ENCODE peak calls at places on chromosomes 4 and X, in nine cellular contexts. X is IMR-90, V is GM23248, B is K562, S is MM.1S, R is fibroblast of lung, D is HCT116, H is neural progenitor cell, C is astrocyte. U is an unnamed sample. For H4K20me1, the result is how much of the 10 kb centered on the place peaks cover.

GRCh38 chr4:139015948-139016451 is 419 bp downstream of the NOCT start:
- DNase-seq in X (peak), V (peak), B (no peak), S (peak), R (peak), D (no peak), H (no peak), C (no peak), U (no peak)

GRCh38 chr4:99504804-99505502 is 5.9 kb upstream of the C4orf17 start:
- DNase-seq in X (no peak), V (no peak), B (no peak), S (no peak), R (no peak), D (no peak), H (no peak), C (no peak), U (no peak)

GRCh38 chr4:183876268-183876934 is 28.7 kb upstream of the STOX2 start:
- DNase-seq in X (peak), V (peak), B (no peak), S (no peak), R (peak), D (no peak), H (no peak), C (peak), U (peak)

GRCh38 chr4:127642169-127642568 is 9.4 kb downstream of the INTU start:
- DNase-seq in X (peak), V (peak), B (no peak), S (no peak), R (peak), D (no peak), H (no peak), C (no peak), U (no peak)

GRCh38 chr4:143626134-143626859 is 74.2 kb downstream of the FREM3 start:
- DNase-seq in X (no peak), V (peak), B (no peak), S (no peak), R (peak), D (no peak), H (no peak), C (peak), U (no peak)

GRCh38 chr4:34035225-34035624 is 2209.1 kb downstream of the ARAP2 start:
- DNase-seq in X (no peak), V (no peak), B (no peak), S (no peak), R (no peak), D (no peak), H (no peak), C (no peak), U (no peak)

GRCh38 chr4:16843831-16844508 is 54.5 kb downstream of the LDB2 start:
- DNase-seq in X (peak), V (peak), B (no peak), S (no peak), R (peak), D (no peak), H (no peak), C (peak), U (no peak)

GRCh38 chr4:4859010-4859798 is at the start of gene MSX1:
- DNase-seq in X (peak), V (peak), B (peak), S (peak), R (peak), D (peak), H (peak), C (peak), U (no peak)

GRCh38 chrX:155148724-155149537 is 67.3 kb upstream of the VBP1 start:
- DNase-seq in X (peak), V (peak), B (peak), S (no peak), R (peak), D (no peak), H (peak), C (no peak), U (peak)

GRCh38 chr4:167868163-167868562 is 224.2 kb upstream of the ANXA10 start:
- DNase-seq in X (peak), V (peak), B (no peak), S (no peak), R (peak), D (no peak), H (no peak), C (peak), U (no peak)

GRCh38 chrX:13051529-13052172 is 7.2 kb upstream of the FAM9C start:
- DNase-seq in X (no peak), V (no peak), B (no peak), S (no peak), R (peak), D (no peak), H (no peak), C (peak), U (no peak)

GRCh38 chrX:7514871-7515599 is 327.9 kb upstream of the VCX start:
- DNase-seq in X (no peak), V (peak), B (no peak), S (no peak), R (no peak), D (no peak), H (no peak), C (no peak), U (peak)

GRCh38 chr4:173547889-173548288 is 17.9 kb upstream of the HAND2 start:
- DNase-seq in X (no peak), V (no peak), B (no peak), S (no peak), R (no peak), D (no peak), H (no peak), C (no peak), U (no peak)

GRCh38 chrX:17474892-17475291 is 99.9 kb downstream of the NHS start:
- DNase-seq in X (peak), V (peak), B (no peak), S (no peak), R (no peak), D (no peak), H (no peak), C (peak), U (peak)

GRCh38 chrX:36241397-36241796 is 321.9 kb downstream of the CFAP47 start:
- DNase-seq in X (no peak), V (no peak), B (no peak), S (no peak), R (no peak), D (no peak), H (no peak), C (no peak), U (no peak)

DNA sequence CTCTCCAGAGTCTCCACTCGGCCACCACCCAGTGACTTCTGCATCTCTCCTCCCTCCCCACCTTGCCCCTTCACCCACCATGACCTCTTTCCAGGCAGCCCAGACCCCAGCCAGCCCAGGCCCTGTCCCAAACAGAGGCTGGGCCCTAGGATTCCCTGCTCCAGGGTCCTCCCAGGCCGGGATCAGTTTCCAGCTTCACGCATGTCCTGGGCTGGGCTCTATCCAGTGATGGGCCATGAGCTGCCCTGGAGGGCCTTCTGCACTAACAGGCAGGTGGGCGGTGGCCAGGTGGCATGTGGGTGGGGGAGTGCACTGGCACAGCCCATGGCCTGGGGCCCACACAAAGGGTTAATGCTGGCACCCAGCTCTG is 20.4 kb upstream of the ADD1 start:
- DNase-seq in X (no peak), V (no peak), B (no peak), S (no peak), R (no peak), D (no peak), H (no peak), C (no peak), U (no peak)
- H4K20me1 ChIP-seq in X (under half), V (under half), B (under half), S (under half), R (under half), D (under half), H (under half), C (half or more), U (under half)

GRCh38 chr4:74659576-74660411 is 134.5 kb downstream of the BTC start:
- DNase-seq in X (peak), V (peak), B (peak), S (no peak), R (peak), D (peak), H (no peak), C (peak), U (peak)
- H3K9ac ChIP-seq in X (no peak), V (no peak), B (no peak), S (no peak), R (no peak), D (peak), H (no peak), C (no peak), U (peak)

GRCh38 chr4:82363896-82364487 is 9.8 kb downstream of the HNRNPD start:
- DNase-seq in X (no peak), V (no peak), B (no peak), S (no peak), R (no peak), D (no peak), H (no peak), C (no peak), U (no peak)
- H4K20me1 ChIP-seq in X (half or more), V (under half), B (half or more), S (half or more), R (under half), D (half or more), H (half or more), C (half or more), U (under half)

GRCh38 chrX:100819837-100820666 is at the start of gene CSTF2:
- DNase-seq in X (peak), V (peak), B (peak), S (peak), R (peak), D (peak), H (peak), C (peak), U (peak)

GRCh38 chrX:100817340-100817739 is 2.9 kb upstream of the CSTF2 start:
- DNase-seq in X (no peak), V (no peak), B (no peak), S (no peak), R (no peak), D (no peak), H (no peak), C (no peak), U (no peak)

DNA sequence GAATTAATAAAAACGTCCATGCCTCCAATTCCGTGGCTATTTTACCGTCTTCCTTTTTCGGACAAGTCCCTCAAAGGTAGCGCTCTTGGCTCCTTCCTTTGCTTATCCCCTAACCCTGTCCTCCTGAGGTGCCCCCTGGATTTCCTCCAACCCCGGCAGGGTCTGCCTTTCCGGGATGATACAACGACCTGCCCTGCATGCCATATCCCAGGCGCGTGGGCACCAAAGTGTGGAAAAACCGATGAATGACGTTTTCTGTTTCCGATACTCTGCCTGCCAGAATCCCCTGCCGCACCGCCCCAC is 706 bp upstream of the CSTF2 start:
- DNase-seq in X (no peak), V (no peak), B (no peak), S (no peak), R (no peak), D (no peak), H (no peak), C (no peak), U (no peak)
- H3K9ac ChIP-seq in X (peak), V (peak), B (peak), S (peak), R (peak), D (peak), H (no peak), C (peak), U (peak)

GRCh38 chr4:2588259-2588658 is 51.8 kb downstream of the FAM193A start:
- DNase-seq in X (no peak), V (no peak), B (no peak), S (no peak), R (no peak), D (no peak), H (no peak), C (no peak), U (no peak)
- H4K20me1 ChIP-seq in X (half or more), V (under half), B (half or more), S (under half), R (under half), D (under half), H (half or more), C (half or more), U (under half)

GRCh38 chrX:40170830-40171512 is 73.2 kb upstream of the BCOR start:
- DNase-seq in X (no peak), V (peak), B (no peak), S (no peak), R (no peak), D (no peak), H (peak), C (no peak), U (no peak)

GRCh38 chrX:40171513-40172168 is 73.9 kb upstream of the BCOR start:
- DNase-seq in X (no peak), V (peak), B (peak), S (no peak), R (no peak), D (no peak), H (peak), C (peak), U (no peak)

GRCh38 chrX:40168183-40169015 is 70.6 kb upstream of the BCOR start:
- DNase-seq in X (no peak), V (no peak), B (no peak), S (no peak), R (no peak), D (no peak), H (peak), C (no peak), U (no peak)

GRCh38 chrX:40167240-40168182 is 69.8 kb upstream of the BCOR start:
- DNase-seq in X (no peak), V (peak), B (peak), S (no peak), R (no peak), D (no peak), H (peak), C (no peak), U (no peak)

DNA sequence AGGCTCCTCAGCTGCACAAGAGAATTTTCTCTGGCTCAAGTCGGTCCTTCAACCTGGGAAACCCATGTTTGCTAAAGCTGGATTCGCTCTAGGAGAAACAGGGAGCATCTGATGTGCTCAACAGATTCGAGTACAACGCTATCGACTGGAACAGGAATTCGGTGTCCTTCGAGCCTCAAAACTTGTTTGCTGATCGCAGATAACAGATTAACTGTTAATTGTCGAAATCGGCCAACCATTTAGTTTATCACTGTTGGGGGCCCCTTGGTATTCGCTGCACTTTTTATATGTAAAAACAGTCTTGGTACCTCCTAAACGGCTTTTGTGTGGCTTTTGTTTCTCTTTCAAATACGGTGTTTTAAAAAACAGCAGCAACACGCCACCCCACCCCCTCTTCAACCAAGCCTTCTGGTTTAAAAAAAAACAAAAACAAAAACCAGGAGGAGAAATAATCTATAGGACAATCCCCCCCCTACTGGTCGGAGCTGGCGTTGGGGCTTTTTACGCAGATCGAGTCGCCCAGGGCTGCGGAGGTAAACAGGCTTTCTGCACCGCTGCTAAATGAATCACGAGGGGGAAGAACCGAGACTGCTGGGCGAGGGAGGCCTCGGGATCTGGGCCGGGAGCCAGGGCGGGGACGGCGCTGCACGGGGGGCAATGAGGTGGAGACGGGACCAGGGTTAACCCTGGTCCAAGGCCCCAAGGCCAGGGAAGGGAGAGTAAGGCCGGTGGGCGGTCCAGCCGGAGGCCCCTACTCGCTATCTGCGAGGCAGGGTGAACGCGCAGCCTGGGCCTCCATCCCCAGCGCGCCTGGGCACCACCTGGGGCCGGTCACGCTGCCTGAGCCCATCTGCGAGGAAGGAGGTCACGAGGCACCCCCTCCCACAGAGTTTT is 71.7 kb upstream of the BCOR start:
- DNase-seq in X (peak), V (no peak), B (peak), S (peak), R (peak), D (peak), H (peak), C (peak), U (no peak)
- H3K9ac ChIP-seq in X (peak), V (no peak), B (peak), S (peak), R (no peak), D (peak), H (no peak), C (no peak), U (no peak)

DNA sequence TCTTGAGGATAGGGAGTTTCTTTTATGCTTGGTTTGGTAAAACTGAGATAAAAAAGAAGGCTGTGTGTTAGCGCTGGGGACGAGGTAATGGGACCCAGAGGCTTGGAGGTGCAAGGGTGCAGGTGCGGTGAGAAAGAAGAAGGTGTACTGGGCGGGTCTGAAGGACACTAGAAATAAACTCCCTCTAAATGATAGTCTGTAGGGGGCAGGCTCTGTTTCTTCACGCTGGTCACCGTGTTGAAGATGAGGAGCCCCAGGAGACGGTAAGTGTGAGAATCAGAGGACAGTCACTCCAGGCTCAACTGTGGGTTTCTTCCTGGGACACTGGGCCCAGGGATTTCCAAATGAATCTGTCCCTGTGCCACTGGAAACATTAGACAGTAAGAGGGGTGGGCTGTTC is 131.4 kb downstream of the SORBS2 start:
- DNase-seq in X (no peak), V (no peak), B (no peak), S (no peak), R (no peak), D (no peak), H (no peak), C (no peak), U (no peak)
- H4K20me1 ChIP-seq in X (under half), V (under half), B (under half), S (under half), R (under half), D (under half), H (under half), C (under half), U (under half)

DNA sequence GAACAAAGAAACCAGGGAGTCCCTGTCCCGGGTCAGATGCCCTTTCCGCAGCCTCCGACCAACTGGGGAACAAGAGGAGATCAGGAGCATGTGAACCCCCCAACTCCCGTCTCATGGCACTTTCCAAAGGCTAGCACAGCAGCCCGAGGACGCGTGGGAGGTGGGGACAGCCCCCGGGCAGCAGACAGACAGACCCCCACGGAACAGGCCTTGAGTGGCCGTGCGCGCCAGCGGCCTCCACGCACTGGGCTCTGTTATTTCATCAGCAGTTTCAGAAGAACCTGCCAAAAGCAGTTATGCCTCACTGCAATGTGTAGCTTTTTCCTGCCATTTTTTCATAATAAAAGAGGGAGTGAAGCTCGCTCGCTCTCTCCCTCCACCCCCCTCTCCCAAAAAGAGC is 349 bp upstream of the FGF16 start:
- DNase-seq in X (no peak), V (peak), B (no peak), S (no peak), R (peak), D (no peak), H (no peak), C (no peak), U (no peak)
- H3K9ac ChIP-seq in X (no peak), V (peak), B (no peak), S (peak), R (no peak), D (no peak), H (no peak), C (peak), U (no peak)

GRCh38 chrX:153911798-153912197 is 7.3 kb downstream of the AVPR2 start:
- DNase-seq in X (no peak), V (no peak), B (no peak), S (no peak), R (no peak), D (no peak), H (no peak), C (no peak), U (no peak)
- H4K20me1 ChIP-seq in X (under half), V (under half), B (under half), S (under half), R (under half), D (under half), H (under half), C (under half), U (under half)